ENCODE peak calls at places on chromosomes 7 and 10, in four cellular contexts. I is OCI-LY7, W is astrocyte, U is hepatocyte. J is an unnamed sample. For H3K36me3, the result is how much of the 10 kb centered on the place peaks cover.

GRCh38 chr10:125555267-125555666 is 127.7 kb downstream of the TEX36 start:
- DNase-seq in I (no peak), W (no peak), U (no peak), J (no peak)

GRCh38 chr10:104273899-104274575 is 5.1 kb downstream of the GSTO2 start:
- DNase-seq in I (no peak), W (no peak), U (no peak), J (no peak)

GRCh38 chr7:80918909-80919721 is at the start of gene SEMA3C:
- DNase-seq in I (no peak), W (peak), U (peak), J (peak)

GRCh38 chr7:83520706-83521105 is 128.2 kb downstream of the SEMA3E start:
- DNase-seq in I (no peak), W (no peak), U (no peak), J (peak)

GRCh38 chr7:77531038-77531437 is 6.1 kb upstream of the PTPN12 start:
- DNase-seq in I (peak), W (no peak), U (no peak), J (no peak)

GRCh38 chr10:14184841-14185500 is 145.8 kb downstream of the FRMD4A start:
- DNase-seq in I (peak), W (peak), U (no peak), J (peak)

GRCh38 chr7:77684030-77684429 is 12.2 kb upstream of the RSBN1L start:
- DNase-seq in I (no peak), W (peak), U (peak), J (no peak)

GRCh38 chr7:92276486-92276885 is 30.7 kb downstream of the ANKIB1 start:
- DNase-seq in I (peak), W (no peak), U (no peak), J (no peak)

GRCh38 chr10:29623797-29624196 is 11.0 kb downstream of the SVIL start:
- DNase-seq in I (no peak), W (no peak), U (no peak), J (peak)

GRCh38 chr10:10605551-10606081 is 412.1 kb upstream of the CELF2 start:
- DNase-seq in I (no peak), W (peak), U (peak), J (no peak)

GRCh38 chr10:63611078-63611477 is 89.9 kb downstream of the REEP3 start:
- DNase-seq in I (no peak), W (peak), U (no peak), J (no peak)

GRCh38 chr7:43721193-43721806 is 8.0 kb downstream of the COA1 start:
- DNase-seq in I (peak), W (peak), U (peak), J (no peak)

GRCh38 chr10:104072786-104073185 is 12.9 kb downstream of the COL17A1 start:
- DNase-seq in I (no peak), W (no peak), U (no peak), J (no peak)

GRCh38 chr10:5948999-5949759 is 28.2 kb downstream of the IL15RA start:
- DNase-seq in I (peak), W (peak), U (peak), J (no peak)

GRCh38 chr10:114879541-114880158 is 58.1 kb downstream of the FHIP2A start:
- DNase-seq in I (peak), W (no peak), U (peak), J (no peak)

GRCh38 chr7:116145245-116145852 is 65.0 kb upstream of the TES start:
- DNase-seq in I (no peak), W (no peak), U (no peak), J (no peak)

GRCh38 chr10:86025509-86025908 is 341.1 kb downstream of the GRID1 start:
- DNase-seq in I (no peak), W (no peak), U (no peak), J (no peak)

GRCh38 chr10:100346765-100347567 is at the start of gene SCD:
- DNase-seq in I (peak), W (peak), U (peak), J (peak)

GRCh38 chr7:17292858-17293257 is 5.6 kb upstream of the AHR start:
- DNase-seq in I (no peak), W (no peak), U (no peak), J (no peak)

GRCh38 chr7:46450425-46450824 is 529.4 kb upstream of the IGFBP3 start:
- DNase-seq in I (no peak), W (no peak), U (no peak), J (no peak)

GRCh38 chr7:46450871-46451270 is 529.8 kb upstream of the IGFBP3 start:
- DNase-seq in I (no peak), W (peak), U (no peak), J (no peak)

GRCh38 chr7:46448478-46448877 is 527.4 kb upstream of the IGFBP3 start:
- DNase-seq in I (peak), W (no peak), U (no peak), J (no peak)

GRCh38 chr7:46452781-46453180 is 531.7 kb upstream of the IGFBP3 start:
- DNase-seq in I (no peak), W (no peak), U (no peak), J (no peak)

DNA sequence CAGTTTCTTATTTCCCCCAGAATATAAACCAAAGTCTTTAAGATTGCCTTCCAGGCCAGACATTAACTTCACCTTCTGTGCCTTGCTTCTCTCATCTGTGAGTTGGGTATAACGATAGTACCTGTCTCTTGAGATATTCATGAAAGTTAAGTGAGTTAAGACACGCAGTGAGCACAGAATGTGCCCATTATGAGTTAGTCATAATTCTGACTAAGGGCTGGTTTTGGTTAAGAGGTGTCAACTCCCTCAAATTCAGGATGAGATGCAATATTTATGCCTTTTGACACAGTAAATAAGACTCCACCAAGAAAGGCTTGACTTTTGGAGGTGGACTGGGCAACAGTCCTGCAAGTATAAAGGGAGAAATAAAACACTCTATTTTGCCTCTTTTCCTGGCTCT is 528.7 kb upstream of the IGFBP3 start:
- DNase-seq in I (no peak), W (no peak), U (no peak), J (no peak)
- H3K4me2 ChIP-seq in I (no peak), W (no peak), U (no peak), J (no peak)

GRCh38 chr7:1769286-1770200 is 99.5 kb downstream of the ELFN1 start:
- DNase-seq in I (no peak), W (no peak), U (no peak), J (no peak)

GRCh38 chr7:1768835-1769234 is 98.8 kb downstream of the ELFN1 start:
- DNase-seq in I (peak), W (no peak), U (no peak), J (no peak)

GRCh38 chr7:1770331-1770730 is 100.3 kb downstream of the ELFN1 start:
- DNase-seq in I (no peak), W (no peak), U (no peak), J (no peak)

GRCh38 chr7:1765336-1765735 is 95.3 kb downstream of the ELFN1 start:
- DNase-seq in I (no peak), W (no peak), U (no peak), J (no peak)

GRCh38 chr7:1767524-1767923 is 97.4 kb downstream of the ELFN1 start:
- DNase-seq in I (peak), W (no peak), U (no peak), J (no peak)
- H3K36me3 ChIP-seq in I (under half), W (under half), U (under half), J (under half)

DNA sequence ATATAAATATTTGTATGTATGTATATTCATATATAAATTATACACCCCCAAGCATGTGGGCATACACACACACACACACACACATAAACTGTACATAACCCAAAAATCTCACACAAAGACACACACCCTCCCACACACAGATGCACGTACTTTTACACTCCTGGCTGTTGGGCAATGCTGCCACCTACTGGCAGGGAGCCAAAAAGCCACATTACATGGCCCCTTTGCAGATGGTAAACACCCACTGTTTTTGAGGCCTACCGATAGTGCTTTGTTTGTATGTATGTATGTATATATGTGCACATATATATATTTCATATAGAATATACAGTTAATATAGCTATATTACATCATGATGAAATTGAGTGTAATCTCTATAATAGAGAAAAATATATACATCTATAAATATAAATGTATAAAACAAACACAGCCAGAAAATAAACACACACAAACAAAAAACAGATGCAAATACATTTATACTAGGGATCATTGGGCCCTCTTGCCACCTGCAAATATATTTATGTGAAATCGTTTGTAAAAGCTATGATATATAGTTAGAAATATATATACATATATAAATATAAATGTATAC is 120.1 kb upstream of the ACBD5 start:
- DNase-seq in I (peak), W (peak), U (peak), J (peak)
- H2AFZ ChIP-seq in I (no peak), W (no peak), U (no peak), J (no peak)

GRCh38 chr7:664402-664775 is 62.1 kb upstream of the DNAAF5 start:
- DNase-seq in I (no peak), W (no peak), U (no peak), J (no peak)
- H3K4me2 ChIP-seq in I (no peak), W (no peak), U (no peak), J (no peak)